ENCODE peak calls at places on chromosomes 13 and 19, in eight cellular contexts. T, N, L, F, M, E, B and X are unnamed samples.

GRCh38 chr13:97499181-97499580 is 65.2 kb downstream of the RAP2A start:
- DNase-seq in T (no peak), N (no peak), L (no peak), F (no peak), M (no peak), E (peak; percentile 31), B (no peak), X (no peak)

GRCh38 chr19:58581227-58582141 is 8.3 kb upstream of the MZF1 start:
- DNase-seq in T (peak; percentile 87), N (peak; percentile 87), L (peak; percentile 95), F (no peak), M (peak; percentile 88), E (no peak), B (peak; percentile 85), X (peak; percentile 97)

GRCh38 chr13:107883561-107884175 is 331.7 kb downstream of the LIG4 start:
- DNase-seq in T (no peak), N (no peak), L (no peak), F (no peak), M (no peak), E (no peak), B (no peak), X (peak; percentile 89)

GRCh38 chr13:97191615-97192014 is 30.5 kb upstream of the MBNL2 start:
- DNase-seq in T (no peak), N (no peak), L (no peak), F (peak; percentile 16), M (no peak), E (no peak), B (no peak), X (no peak)

GRCh38 chr13:64871742-64872141 is 2358.4 kb downstream of the PCDH9 start:
- DNase-seq in T (no peak), N (no peak), L (no peak), F (no peak), M (peak; percentile 55), E (no peak), B (no peak), X (no peak)

GRCh38 chr19:46019270-46019669 is 3.6 kb downstream of the PGLYRP1 start:
- DNase-seq in T (no peak), N (no peak), L (no peak), F (no peak), M (no peak), E (no peak), B (no peak), X (no peak)

GRCh38 chr13:49240017-49240416 is 7.7 kb upstream of the CDADC1 start:
- DNase-seq in T (no peak), N (no peak), L (peak; percentile 63), F (no peak), M (no peak), E (no peak), B (no peak), X (peak; percentile 30)

GRCh38 chr13:48490241-48490640 is 42.6 kb downstream of the RCBTB2 start:
- DNase-seq in T (no peak), N (no peak), L (no peak), F (no peak), M (no peak), E (no peak), B (no peak), X (no peak)

GRCh38 chr19:40380199-40381037 is 9.6 kb downstream of the HIPK4 start:
- DNase-seq in T (no peak), N (no peak), L (no peak), F (no peak), M (no peak), E (no peak), B (no peak), X (no peak)

GRCh38 chr19:11355160-11356073 is at the start of gene PLPPR2:
- DNase-seq in T (peak; percentile 96), N (peak; percentile 96), L (peak; percentile 90), F (peak; percentile 55), M (peak; percentile 93), E (peak; percentile 92), B (peak; percentile 66), X (peak; percentile 96)

GRCh38 chr19:16070366-16070990 is 5.8 kb upstream of the TPM4 start:
- DNase-seq in T (peak; percentile 46), N (peak; percentile 59), L (peak; percentile 91), F (no peak), M (peak; percentile 50), E (no peak), B (peak; percentile 68), X (peak; percentile 57)

GRCh38 chr13:80556291-80556690 is 215.4 kb upstream of the SPRY2 start:
- DNase-seq in T (no peak), N (no peak), L (no peak), F (no peak), M (no peak), E (no peak), B (no peak), X (peak; percentile 32)

GRCh38 chr19:18490719-18491118 is 31.2 kb downstream of the ELL start:
- DNase-seq in T (no peak), N (no peak), L (no peak), F (no peak), M (no peak), E (no peak), B (no peak), X (no peak)

GRCh38 chr19:4977299-4978174 is 8.6 kb downstream of the KDM4B start:
- DNase-seq in T (peak; percentile 56), N (peak; percentile 49), L (no peak), F (peak; percentile 58), M (no peak), E (no peak), B (no peak), X (no peak)

GRCh38 chr13:71786815-71787214 is 80.2 kb downstream of the DACH1 start:
- DNase-seq in T (no peak), N (no peak), L (no peak), F (no peak), M (no peak), E (no peak), B (no peak), X (no peak)

GRCh38 chr13:40974460-40975407 is 44.4 kb downstream of the ELF1 start:
- DNase-seq in T (no peak), N (no peak), L (peak; percentile 55), F (no peak), M (no peak), E (no peak), B (no peak), X (peak; percentile 69)

GRCh38 chr13:111388851-111389500 is 68.5 kb downstream of the TEX29 start:
- DNase-seq in T (no peak), N (no peak), L (peak; percentile 62), F (no peak), M (no peak), E (no peak), B (no peak), X (no peak)

GRCh38 chr19:15093001-15093400 is 11.0 kb downstream of the OR1I1 start:
- DNase-seq in T (no peak), N (no peak), L (no peak), F (no peak), M (no peak), E (no peak), B (no peak), X (no peak)

GRCh38 chr19:367561-367960 is 23.0 kb upstream of the MIER2 start:
- DNase-seq in T (no peak), N (no peak), L (no peak), F (no peak), M (no peak), E (no peak), B (no peak), X (no peak)

GRCh38 chr19:43306097-43306496 is 36.8 kb upstream of the PSG9 start:
- DNase-seq in T (no peak), N (no peak), L (no peak), F (no peak), M (no peak), E (no peak), B (no peak), X (no peak)

GRCh38 chr13:33150146-33150545 is 133.9 kb downstream of the KL start:
- DNase-seq in T (no peak), N (no peak), L (no peak), F (peak; percentile 13), M (no peak), E (peak; percentile 9), B (no peak), X (no peak)

GRCh38 chr13:20769091-20769490 is 4.7 kb downstream of the EEF1AKMT1 start:
- DNase-seq in T (no peak), N (no peak), L (no peak), F (no peak), M (no peak), E (no peak), B (no peak), X (no peak)